ENCODE peak calls at places on chromosomes 2 and 18, in five cellular contexts. V is endothelial cell of umbilical vein, F is H4, Y is kidney epithelial cell, O is A673. J is an unnamed sample.

GRCh38 chr2:234980476-234981187 is 28.8 kb downstream of the SH3BP4 start:
- DNase-seq in V (peak), F (peak), Y (no peak), O (no peak), J (no peak)

GRCh38 chr2:186653511-186653910 is 40.3 kb upstream of the FAM171B start:
- DNase-seq in V (no peak), F (no peak), Y (no peak), O (no peak), J (no peak)

GRCh38 chr2:161992526-161992925 is 81.5 kb downstream of the DPP4 start:
- DNase-seq in V (no peak), F (peak), Y (no peak), O (no peak), J (no peak)

GRCh38 chr2:197307236-197307932 is 3.2 kb downstream of the ANKRD44 start:
- DNase-seq in V (no peak), F (no peak), Y (no peak), O (peak), J (no peak)

GRCh38 chr2:2050321-2050905 is 280.7 kb downstream of the MYT1L start:
- DNase-seq in V (no peak), F (no peak), Y (no peak), O (no peak), J (no peak)

GRCh38 chr2:148020036-148020357 is 540 bp downstream of the ORC4 start:
- DNase-seq in V (no peak), F (no peak), Y (no peak), O (peak), J (no peak)

GRCh38 chr2:45000921-45001628 is 8.2 kb downstream of the SIX2 start:
- DNase-seq in V (peak), F (no peak), Y (no peak), O (no peak), J (no peak)

GRCh38 chr2:217996345-217996744 is 6.5 kb downstream of the TNS1 start:
- DNase-seq in V (no peak), F (peak), Y (no peak), O (peak), J (no peak)

GRCh38 chr18:74082476-74083070 is 65.1 kb downstream of the FBXO15 start:
- DNase-seq in V (no peak), F (peak), Y (no peak), O (peak), J (peak)

GRCh38 chr2:37111971-37112370 is 27.7 kb downstream of the GPATCH11 start:
- DNase-seq in V (no peak), F (no peak), Y (no peak), O (no peak), J (no peak)

GRCh38 chr2:223860809-223861738 is 23.7 kb upstream of the AP1S3 start:
- DNase-seq in V (no peak), F (peak), Y (no peak), O (no peak), J (peak)

GRCh38 chr2:217387776-217388381 is 528.0 kb upstream of the TNP1 start:
- DNase-seq in V (no peak), F (peak), Y (no peak), O (no peak), J (no peak)

GRCh38 chr2:195706161-195706900 is 49.3 kb downstream of the SLC39A10 start:
- DNase-seq in V (no peak), F (no peak), Y (peak), O (no peak), J (no peak)